ENCODE peak calls at places on chromosomes 13 and 19, in nine cellular contexts. One of them, this sample, is unnamed.

GRCh38 chr13:113855012-113855921 is 8.6 kb downstream of the GAS6 start:
- DNase-seq in ureter: peak
- DNase-seq in GOT3: no peak
- DNase-seq in T-cell: no peak
- DNase-seq in C1 segment of cervical spinal cord: no peak
- DNase-seq in stimulated activated CD4-positive, alpha-beta T cell treated with anti-CD3 and anti-CD28 coated beads, Interleukin-12 subunit alpha, Interleukin-12 subunit beta, amount 100 ng/mL, for 48 hours: no peak
- DNase-seq in amygdala: no peak
- DNase-seq in neural crest cell: no peak
- DNase-seq in SW480: peak
- DNase-seq in this sample: no peak

GRCh38 chr13:24161010-24161775 is 673 bp downstream of the SPATA13 start:
- DNase-seq in ureter: peak
- DNase-seq in GOT3: no peak
- DNase-seq in T-cell: peak
- DNase-seq in C1 segment of cervical spinal cord: no peak
- DNase-seq in stimulated activated CD4-positive, alpha-beta T cell treated with anti-CD3 and anti-CD28 coated beads, Interleukin-12 subunit alpha, Interleukin-12 subunit beta, amount 100 ng/mL, for 48 hours: peak
- DNase-seq in amygdala: no peak
- DNase-seq in neural crest cell: no peak
- DNase-seq in SW480: peak
- DNase-seq in this sample: no peak

GRCh38 chr19:3409346-3410064 is 43.1 kb downstream of the NFIC start:
- DNase-seq in ureter: peak
- DNase-seq in GOT3: no peak
- DNase-seq in T-cell: no peak
- DNase-seq in C1 segment of cervical spinal cord: peak
- DNase-seq in stimulated activated CD4-positive, alpha-beta T cell treated with anti-CD3 and anti-CD28 coated beads, Interleukin-12 subunit alpha, Interleukin-12 subunit beta, amount 100 ng/mL, for 48 hours: no peak
- DNase-seq in amygdala: no peak
- DNase-seq in neural crest cell: no peak
- DNase-seq in SW480: no peak
- DNase-seq in this sample: no peak

GRCh38 chr19:29560313-29561075 is 34.7 kb downstream of the VSTM2B start:
- DNase-seq in ureter: no peak
- DNase-seq in GOT3: no peak
- DNase-seq in T-cell: no peak
- DNase-seq in C1 segment of cervical spinal cord: no peak
- DNase-seq in stimulated activated CD4-positive, alpha-beta T cell treated with anti-CD3 and anti-CD28 coated beads, Interleukin-12 subunit alpha, Interleukin-12 subunit beta, amount 100 ng/mL, for 48 hours: no peak
- DNase-seq in amygdala: no peak
- DNase-seq in neural crest cell: no peak
- DNase-seq in SW480: no peak
- DNase-seq in this sample: no peak

GRCh38 chr19:43667524-43668405 is 2.2 kb downstream of the PLAUR start:
- DNase-seq in ureter: peak
- DNase-seq in GOT3: no peak
- DNase-seq in T-cell: no peak
- DNase-seq in C1 segment of cervical spinal cord: no peak
- DNase-seq in stimulated activated CD4-positive, alpha-beta T cell treated with anti-CD3 and anti-CD28 coated beads, Interleukin-12 subunit alpha, Interleukin-12 subunit beta, amount 100 ng/mL, for 48 hours: no peak
- DNase-seq in amygdala: no peak
- DNase-seq in neural crest cell: no peak
- DNase-seq in SW480: no peak
- DNase-seq in this sample: no peak

GRCh38 chr19:49559928-49560327 is 20.4 kb downstream of the NOSIP start:
- DNase-seq in ureter: no peak
- DNase-seq in GOT3: no peak
- DNase-seq in T-cell: no peak
- DNase-seq in C1 segment of cervical spinal cord: no peak
- DNase-seq in stimulated activated CD4-positive, alpha-beta T cell treated with anti-CD3 and anti-CD28 coated beads, Interleukin-12 subunit alpha, Interleukin-12 subunit beta, amount 100 ng/mL, for 48 hours: no peak
- DNase-seq in amygdala: no peak
- DNase-seq in neural crest cell: no peak
- DNase-seq in SW480: no peak
- DNase-seq in this sample: no peak

GRCh38 chr19:30521937-30522336 is 149.8 kb downstream of the ZNF536 start:
- DNase-seq in ureter: no peak
- DNase-seq in GOT3: no peak
- DNase-seq in T-cell: no peak
- DNase-seq in C1 segment of cervical spinal cord: peak
- DNase-seq in stimulated activated CD4-positive, alpha-beta T cell treated with anti-CD3 and anti-CD28 coated beads, Interleukin-12 subunit alpha, Interleukin-12 subunit beta, amount 100 ng/mL, for 48 hours: no peak
- DNase-seq in amygdala: no peak
- DNase-seq in neural crest cell: no peak
- DNase-seq in SW480: no peak
- DNase-seq in this sample: no peak

GRCh38 chr13:94291631-94292322 is 187.7 kb downstream of the DCT start:
- DNase-seq in ureter: no peak
- DNase-seq in GOT3: no peak
- DNase-seq in T-cell: no peak
- DNase-seq in C1 segment of cervical spinal cord: no peak
- DNase-seq in stimulated activated CD4-positive, alpha-beta T cell treated with anti-CD3 and anti-CD28 coated beads, Interleukin-12 subunit alpha, Interleukin-12 subunit beta, amount 100 ng/mL, for 48 hours: no peak
- DNase-seq in amygdala: no peak
- DNase-seq in neural crest cell: no peak
- DNase-seq in SW480: no peak
- DNase-seq in this sample: no peak

GRCh38 chr19:11481777-11482383 is 1.0 kb upstream of the ELAVL3 start:
- DNase-seq in ureter: peak
- DNase-seq in GOT3: peak
- DNase-seq in T-cell: peak
- DNase-seq in C1 segment of cervical spinal cord: peak
- DNase-seq in stimulated activated CD4-positive, alpha-beta T cell treated with anti-CD3 and anti-CD28 coated beads, Interleukin-12 subunit alpha, Interleukin-12 subunit beta, amount 100 ng/mL, for 48 hours: peak
- DNase-seq in amygdala: peak
- DNase-seq in neural crest cell: peak
- DNase-seq in SW480: no peak
- DNase-seq in this sample: no peak

GRCh38 chr19:10079031-10079453 is 7.1 kb upstream of the SHFL start:
- DNase-seq in ureter: no peak
- DNase-seq in GOT3: no peak
- DNase-seq in T-cell: no peak
- DNase-seq in C1 segment of cervical spinal cord: no peak
- DNase-seq in stimulated activated CD4-positive, alpha-beta T cell treated with anti-CD3 and anti-CD28 coated beads, Interleukin-12 subunit alpha, Interleukin-12 subunit beta, amount 100 ng/mL, for 48 hours: no peak
- DNase-seq in amygdala: no peak
- DNase-seq in neural crest cell: no peak
- DNase-seq in SW480: no peak
- DNase-seq in this sample: no peak

GRCh38 chr13:44497801-44498200 is 78.3 kb downstream of the TSC22D1 start:
- DNase-seq in ureter: no peak
- DNase-seq in GOT3: no peak
- DNase-seq in T-cell: no peak
- DNase-seq in C1 segment of cervical spinal cord: no peak
- DNase-seq in stimulated activated CD4-positive, alpha-beta T cell treated with anti-CD3 and anti-CD28 coated beads, Interleukin-12 subunit alpha, Interleukin-12 subunit beta, amount 100 ng/mL, for 48 hours: no peak
- DNase-seq in amygdala: no peak
- DNase-seq in neural crest cell: no peak
- DNase-seq in SW480: no peak
- DNase-seq in this sample: no peak

GRCh38 chr13:113947321-113948033 is 26.4 kb downstream of the C13orf46 start:
- DNase-seq in ureter: peak
- DNase-seq in GOT3: no peak
- DNase-seq in T-cell: no peak
- DNase-seq in C1 segment of cervical spinal cord: no peak
- DNase-seq in stimulated activated CD4-positive, alpha-beta T cell treated with anti-CD3 and anti-CD28 coated beads, Interleukin-12 subunit alpha, Interleukin-12 subunit beta, amount 100 ng/mL, for 48 hours: no peak
- DNase-seq in amygdala: no peak
- DNase-seq in neural crest cell: no peak
- DNase-seq in SW480: peak
- DNase-seq in this sample: peak

GRCh38 chr13:20472531-20472930 is 53.1 kb downstream of the CRYL1 start:
- DNase-seq in ureter: no peak
- DNase-seq in GOT3: no peak
- DNase-seq in T-cell: no peak
- DNase-seq in C1 segment of cervical spinal cord: no peak
- DNase-seq in stimulated activated CD4-positive, alpha-beta T cell treated with anti-CD3 and anti-CD28 coated beads, Interleukin-12 subunit alpha, Interleukin-12 subunit beta, amount 100 ng/mL, for 48 hours: no peak
- DNase-seq in amygdala: no peak
- DNase-seq in neural crest cell: no peak
- DNase-seq in SW480: no peak
- DNase-seq in this sample: no peak

This sample was measured in HCT116.